ENCODE peak calls at places on chromosomes 7 and 10, in ten cellular contexts. One of them, this sample, is unnamed.

GRCh38 chr7:18667466-18667865 is 171.9 kb downstream of the HDAC9 start:
- DNase-seq in AG20443: peak
- DNase-seq in left ventricle myocardium superior: no peak
- DNase-seq in T47D: peak
- DNase-seq in NCI-H1092 treated with DMSO at 0.1 percent for 48 hours: no peak
- DNase-seq in AG04450: peak
- DNase-seq in HuH-7: no peak
- DNase-seq in T-helper 1 cell: no peak
- DNase-seq in epithelial cell of esophagus: peak
- DNase-seq in cardiac muscle cell: no peak
- DNase-seq in this sample: no peak

GRCh38 chr7:116683786-116684185 is 11.8 kb downstream of the MET start:
- DNase-seq in AG04450: no peak
- DNase-seq in cardiac muscle cell: no peak
- DNase-seq in T47D: no peak
- DNase-seq in HuH-7: no peak
- DNase-seq in T-helper 1 cell: no peak
- DNase-seq in AG20443: no peak
- DNase-seq in left ventricle myocardium superior: no peak
- DNase-seq in epithelial cell of esophagus: no peak
- DNase-seq in NCI-H1092 treated with DMSO at 0.1 percent for 48 hours: no peak
- DNase-seq in this sample: no peak

GRCh38 chr7:94041529-94041928 is 37.4 kb upstream of the BET1 start:
- DNase-seq in AG04450: no peak
- DNase-seq in left ventricle myocardium superior: no peak
- DNase-seq in cardiac muscle cell: no peak
- DNase-seq in AG20443: no peak
- DNase-seq in T-helper 1 cell: no peak
- DNase-seq in T47D: no peak
- DNase-seq in HuH-7: no peak
- DNase-seq in epithelial cell of esophagus: peak
- DNase-seq in NCI-H1092 treated with DMSO at 0.1 percent for 48 hours: no peak
- DNase-seq in this sample: no peak

GRCh38 chr7:55048221-55048859 is 29.5 kb downstream of the EGFR start:
- DNase-seq in epithelial cell of esophagus: peak
- DNase-seq in left ventricle myocardium superior: no peak
- DNase-seq in T47D: peak
- DNase-seq in AG04450: no peak
- DNase-seq in T-helper 1 cell: no peak
- DNase-seq in AG20443: no peak
- DNase-seq in cardiac muscle cell: no peak
- DNase-seq in NCI-H1092 treated with DMSO at 0.1 percent for 48 hours: peak
- DNase-seq in HuH-7: peak
- DNase-seq in this sample: peak

GRCh38 chr10:80411267-80411668 is 2.9 kb downstream of the PRXL2A start:
- DNase-seq in left ventricle myocardium superior: peak
- DNase-seq in NCI-H1092 treated with DMSO at 0.1 percent for 48 hours: no peak
- DNase-seq in T-helper 1 cell: no peak
- DNase-seq in epithelial cell of esophagus: no peak
- DNase-seq in HuH-7: no peak
- DNase-seq in cardiac muscle cell: peak
- DNase-seq in T47D: no peak
- DNase-seq in AG20443: no peak
- DNase-seq in AG04450: no peak
- DNase-seq in this sample: peak

GRCh38 chr7:133207687-133208086 is 45.2 kb upstream of the EXOC4 start:
- DNase-seq in cardiac muscle cell: no peak
- DNase-seq in T-helper 1 cell: no peak
- DNase-seq in T47D: no peak
- DNase-seq in AG04450: no peak
- DNase-seq in AG20443: no peak
- DNase-seq in epithelial cell of esophagus: no peak
- DNase-seq in NCI-H1092 treated with DMSO at 0.1 percent for 48 hours: no peak
- DNase-seq in left ventricle myocardium superior: no peak
- DNase-seq in HuH-7: no peak
- DNase-seq in this sample: no peak

GRCh38 chr10:31961264-31961663 is 32.6 kb upstream of the ARHGAP12 start:
- DNase-seq in AG04450: no peak
- DNase-seq in T47D: peak
- DNase-seq in cardiac muscle cell: no peak
- DNase-seq in T-helper 1 cell: no peak
- DNase-seq in epithelial cell of esophagus: peak
- DNase-seq in left ventricle myocardium superior: no peak
- DNase-seq in AG20443: no peak
- DNase-seq in HuH-7: no peak
- DNase-seq in NCI-H1092 treated with DMSO at 0.1 percent for 48 hours: peak
- DNase-seq in this sample: peak

GRCh38 chr10:79081353-79082034 is 12.7 kb downstream of the ZMIZ1 start:
- DNase-seq in epithelial cell of esophagus: peak
- DNase-seq in HuH-7: no peak
- DNase-seq in T47D: no peak
- DNase-seq in AG04450: peak
- DNase-seq in cardiac muscle cell: no peak
- DNase-seq in T-helper 1 cell: no peak
- DNase-seq in left ventricle myocardium superior: peak
- DNase-seq in AG20443: peak
- DNase-seq in NCI-H1092 treated with DMSO at 0.1 percent for 48 hours: no peak
- DNase-seq in this sample: no peak

GRCh38 chr7:31410265-31410664 is 69.7 kb upstream of the NEUROD6 start:
- DNase-seq in AG20443: no peak
- DNase-seq in T47D: no peak
- DNase-seq in NCI-H1092 treated with DMSO at 0.1 percent for 48 hours: no peak
- DNase-seq in epithelial cell of esophagus: peak
- DNase-seq in cardiac muscle cell: no peak
- DNase-seq in AG04450: no peak
- DNase-seq in HuH-7: no peak
- DNase-seq in left ventricle myocardium superior: no peak
- DNase-seq in T-helper 1 cell: no peak
- DNase-seq in this sample: no peak

GRCh38 chr10:13223241-13223640 is 10.9 kb downstream of the UCMA start:
- DNase-seq in T47D: no peak
- DNase-seq in left ventricle myocardium superior: no peak
- DNase-seq in cardiac muscle cell: no peak
- DNase-seq in AG04450: no peak
- DNase-seq in NCI-H1092 treated with DMSO at 0.1 percent for 48 hours: no peak
- DNase-seq in AG20443: no peak
- DNase-seq in HuH-7: no peak
- DNase-seq in epithelial cell of esophagus: peak
- DNase-seq in T-helper 1 cell: no peak
- DNase-seq in this sample: no peak

GRCh38 chr7:132770055-132770454 is 193.8 kb upstream of the PLXNA4 start:
- DNase-seq in epithelial cell of esophagus: no peak
- DNase-seq in cardiac muscle cell: no peak
- DNase-seq in AG20443: no peak
- DNase-seq in T47D: no peak
- DNase-seq in T-helper 1 cell: no peak
- DNase-seq in HuH-7: no peak
- DNase-seq in AG04450: no peak
- DNase-seq in NCI-H1092 treated with DMSO at 0.1 percent for 48 hours: no peak
- DNase-seq in left ventricle myocardium superior: no peak
- DNase-seq in this sample: no peak

GRCh38 chr10:80506189-80506575 is 31.5 kb upstream of the SH2D4B start:
- DNase-seq in left ventricle myocardium superior: no peak
- DNase-seq in NCI-H1092 treated with DMSO at 0.1 percent for 48 hours: no peak
- DNase-seq in HuH-7: no peak
- DNase-seq in cardiac muscle cell: no peak
- DNase-seq in AG04450: peak
- DNase-seq in T-helper 1 cell: no peak
- DNase-seq in T47D: peak
- DNase-seq in epithelial cell of esophagus: peak
- DNase-seq in AG20443: no peak
- DNase-seq in this sample: no peak

GRCh38 chr7:77862691-77863090 is 64.1 kb downstream of the PHTF2 start:
- DNase-seq in epithelial cell of esophagus: no peak
- DNase-seq in HuH-7: no peak
- DNase-seq in T-helper 1 cell: no peak
- DNase-seq in cardiac muscle cell: no peak
- DNase-seq in NCI-H1092 treated with DMSO at 0.1 percent for 48 hours: peak
- DNase-seq in AG04450: no peak
- DNase-seq in AG20443: no peak
- DNase-seq in left ventricle myocardium superior: no peak
- DNase-seq in T47D: no peak
- DNase-seq in this sample: no peak

GRCh38 chr10:10677479-10677878 is 340.2 kb upstream of the CELF2 start:
- DNase-seq in HuH-7: peak
- DNase-seq in T47D: peak
- DNase-seq in AG04450: peak
- DNase-seq in cardiac muscle cell: peak
- DNase-seq in left ventricle myocardium superior: peak
- DNase-seq in NCI-H1092 treated with DMSO at 0.1 percent for 48 hours: peak
- DNase-seq in AG20443: peak
- DNase-seq in epithelial cell of esophagus: peak
- DNase-seq in T-helper 1 cell: no peak
- DNase-seq in this sample: no peak

GRCh38 chr10:29200280-29200679 is 88.6 kb upstream of the LYZL1 start:
- DNase-seq in left ventricle myocardium superior: no peak
- DNase-seq in cardiac muscle cell: no peak
- DNase-seq in AG20443: no peak
- DNase-seq in T47D: no peak
- DNase-seq in epithelial cell of esophagus: no peak
- DNase-seq in T-helper 1 cell: no peak
- DNase-seq in AG04450: no peak
- DNase-seq in NCI-H1092 treated with DMSO at 0.1 percent for 48 hours: no peak
- DNase-seq in HuH-7: no peak
- DNase-seq in this sample: no peak

GRCh38 chr7:20280475-20281351 is 50.0 kb upstream of the ITGB8 start:
- DNase-seq in T47D: no peak
- DNase-seq in left ventricle myocardium superior: no peak
- DNase-seq in NCI-H1092 treated with DMSO at 0.1 percent for 48 hours: no peak
- DNase-seq in epithelial cell of esophagus: peak
- DNase-seq in AG20443: peak
- DNase-seq in HuH-7: no peak
- DNase-seq in T-helper 1 cell: no peak
- DNase-seq in cardiac muscle cell: no peak
- DNase-seq in AG04450: peak
- DNase-seq in this sample: no peak

GRCh38 chr7:140317597-140317996 is 80.7 kb downstream of the SLC37A3 start:
- DNase-seq in cardiac muscle cell: no peak
- DNase-seq in left ventricle myocardium superior: no peak
- DNase-seq in epithelial cell of esophagus: no peak
- DNase-seq in T-helper 1 cell: no peak
- DNase-seq in AG20443: no peak
- DNase-seq in NCI-H1092 treated with DMSO at 0.1 percent for 48 hours: no peak
- DNase-seq in HuH-7: no peak
- DNase-seq in AG04450: no peak
- DNase-seq in T47D: no peak
- DNase-seq in this sample: no peak

GRCh38 chr7:24381919-24382505 is 98.0 kb downstream of the NPY start:
- DNase-seq in epithelial cell of esophagus: peak
- DNase-seq in HuH-7: peak
- DNase-seq in AG04450: no peak
- DNase-seq in cardiac muscle cell: peak
- DNase-seq in left ventricle myocardium superior: no peak
- DNase-seq in NCI-H1092 treated with DMSO at 0.1 percent for 48 hours: peak
- DNase-seq in T47D: peak
- DNase-seq in AG20443: peak
- DNase-seq in T-helper 1 cell: no peak
- DNase-seq in this sample: no peak

GRCh38 chr7:132441935-132442334 is 134.3 kb downstream of the PLXNA4 start:
- DNase-seq in epithelial cell of esophagus: no peak
- DNase-seq in cardiac muscle cell: no peak
- DNase-seq in AG20443: no peak
- DNase-seq in AG04450: no peak
- DNase-seq in NCI-H1092 treated with DMSO at 0.1 percent for 48 hours: no peak
- DNase-seq in T47D: no peak
- DNase-seq in T-helper 1 cell: no peak
- DNase-seq in HuH-7: no peak
- DNase-seq in left ventricle myocardium superior: no peak
- DNase-seq in this sample: no peak

GRCh38 chr10:98170249-98171117 is 36.0 kb downstream of the R3HCC1L start:
- DNase-seq in epithelial cell of esophagus: peak
- DNase-seq in left ventricle myocardium superior: no peak
- DNase-seq in NCI-H1092 treated with DMSO at 0.1 percent for 48 hours: peak
- DNase-seq in T47D: peak
- DNase-seq in AG04450: peak
- DNase-seq in AG20443: peak
- DNase-seq in HuH-7: peak
- DNase-seq in cardiac muscle cell: peak
- DNase-seq in T-helper 1 cell: no peak
- DNase-seq in this sample: peak

GRCh38 chr7:4873071-4873944 is 10.2 kb downstream of the RADIL start:
- DNase-seq in left ventricle myocardium superior: no peak
- DNase-seq in T47D: no peak
- DNase-seq in epithelial cell of esophagus: no peak
- DNase-seq in NCI-H1092 treated with DMSO at 0.1 percent for 48 hours: no peak
- DNase-seq in AG04450: no peak
- DNase-seq in AG20443: no peak
- DNase-seq in cardiac muscle cell: no peak
- DNase-seq in HuH-7: no peak
- DNase-seq in T-helper 1 cell: no peak
- DNase-seq in this sample: no peak

GRCh38 chr7:158546626-158547025 is 41.0 kb downstream of the PTPRN2 start:
- DNase-seq in AG04450: no peak
- DNase-seq in AG20443: no peak
- DNase-seq in epithelial cell of esophagus: no peak
- DNase-seq in cardiac muscle cell: no peak
- DNase-seq in NCI-H1092 treated with DMSO at 0.1 percent for 48 hours: no peak
- DNase-seq in T-helper 1 cell: no peak
- DNase-seq in HuH-7: no peak
- DNase-seq in T47D: no peak
- DNase-seq in left ventricle myocardium superior: no peak
- DNase-seq in this sample: no peak

GRCh38 chr10:60430017-60430416 is 40.3 kb upstream of the ANK3 start:
- DNase-seq in AG20443: peak
- DNase-seq in T-helper 1 cell: no peak
- DNase-seq in AG04450: peak
- DNase-seq in NCI-H1092 treated with DMSO at 0.1 percent for 48 hours: no peak
- DNase-seq in cardiac muscle cell: no peak
- DNase-seq in HuH-7: no peak
- DNase-seq in left ventricle myocardium superior: no peak
- DNase-seq in T47D: peak
- DNase-seq in epithelial cell of esophagus: peak
- DNase-seq in this sample: no peak